ENCODE peak calls at places on chromosomes 3 and 15, in ten cellular contexts. M is activated B cell treated with CpG ODN at 0.5 μM for 24 hours; S is mesothelial cell of epicardium; T is AG04449; J is A549; R is Panc1; H is CD4-positive, alpha-beta T cell; L is cardiac fibroblast; O is endothelial cell; N is osteocyte. W is an unnamed sample.

GRCh38 chr3:18153571-18154173 is 271.5 kb downstream of the SATB1 start:
- DNase-seq in S (no peak), L (peak), J (peak), M (no peak), O (no peak), R (no peak), T (peak), H (no peak), N (no peak), W (no peak)

GRCh38 chr3:113111308-113111707 is 100.0 kb upstream of the BOC start:
- DNase-seq in J (no peak), L (no peak), M (no peak), R (no peak), N (no peak), O (no peak), H (no peak), T (no peak), S (no peak), W (no peak)

GRCh38 chr3:82012775-82013174 is 251.3 kb upstream of the GBE1 start:
- DNase-seq in T (no peak), R (no peak), J (no peak), N (no peak), H (no peak), L (no peak), O (no peak), M (no peak), S (no peak), W (no peak)

GRCh38 chr15:31393441-31394091 is 66.9 kb downstream of the KLF13 start:
- DNase-seq in N (peak), S (no peak), T (no peak), L (no peak), R (no peak), M (no peak), H (no peak), J (no peak), O (no peak), W (no peak)

GRCh38 chr15:36814085-36814484 is 234.7 kb downstream of the CDIN1 start:
- DNase-seq in T (no peak), R (no peak), M (no peak), J (peak), N (no peak), H (no peak), L (peak), O (no peak), S (no peak), W (no peak)

GRCh38 chr15:22961661-22962221 is 18.4 kb downstream of the CYFIP1 start:
- DNase-seq in S (no peak), N (no peak), T (no peak), H (no peak), M (no peak), O (no peak), R (no peak), L (peak), J (no peak), W (no peak)

GRCh38 chr3:149020196-149020838 is 29.0 kb downstream of the GYG1 start:
- DNase-seq in S (no peak), J (no peak), M (no peak), O (no peak), L (peak), N (no peak), H (no peak), R (no peak), T (no peak), W (no peak)

GRCh38 chr3:143608966-143609365 is 239.3 kb downstream of the SLC9A9 start:
- DNase-seq in S (no peak), J (no peak), L (peak), H (no peak), O (no peak), N (no peak), T (peak), R (no peak), M (no peak), W (no peak)

GRCh38 chr3:147007736-147008245 is 398.6 kb downstream of the ZIC4 start:
- DNase-seq in J (no peak), L (no peak), R (no peak), T (no peak), O (no peak), H (no peak), M (no peak), N (no peak), S (no peak), W (no peak)

GRCh38 chr3:14278799-14279705 is 100.4 kb downstream of the LSM3 start:
- DNase-seq in H (no peak), R (no peak), M (no peak), T (no peak), J (no peak), S (no peak), L (peak), N (no peak), O (no peak), W (no peak)

GRCh38 chr15:91941871-91942270 is 88.4 kb downstream of the SLCO3A1 start:
- DNase-seq in J (no peak), R (no peak), N (no peak), H (no peak), S (no peak), M (no peak), O (no peak), L (peak), T (no peak), W (no peak)

GRCh38 chr3:184188080-184188479 is 2.1 kb downstream of the ABCF3 start:
- DNase-seq in R (no peak), S (no peak), O (no peak), M (no peak), J (no peak), H (no peak), N (no peak), L (no peak), T (no peak), W (no peak)

GRCh38 chr3:151305081-151305777 is 11.4 kb downstream of the GPR87 start:
- DNase-seq in N (peak), J (peak), T (peak), M (no peak), S (peak), L (peak), O (peak), R (no peak), H (no peak), W (no peak)

GRCh38 chr15:64842099-64842940 is 605 bp downstream of the PLEKHO2 start:
- DNase-seq in L (peak), H (no peak), M (no peak), R (no peak), T (no peak), N (no peak), O (peak), J (peak), S (no peak), W (no peak)

GRCh38 chr15:52288051-52288942 is 7.3 kb downstream of the MYO5C start:
- DNase-seq in T (no peak), O (no peak), R (peak), J (peak), M (no peak), L (peak), S (no peak), N (peak), H (no peak), W (no peak)

GRCh38 chr3:39900462-39901002 is 91.1 kb downstream of the MYRIP start:
- DNase-seq in T (no peak), L (no peak), M (no peak), N (no peak), J (no peak), O (no peak), S (no peak), H (no peak), R (no peak), W (no peak)

GRCh38 chr3:160755776-160756304 is at the start of gene PPM1L:
- DNase-seq in J (no peak), O (peak), T (no peak), L (peak), N (peak), H (peak), R (no peak), S (peak), M (peak), W (no peak)

GRCh38 chr15:98647774-98648653 is at the start of gene IGF1R:
- DNase-seq in H (peak), L (peak), M (peak), J (peak), R (no peak), T (no peak), S (peak), N (peak), O (peak), W (no peak)

GRCh38 chr3:188486126-188486525 is 332.2 kb downstream of the LPP start:
- DNase-seq in J (no peak), H (no peak), L (no peak), N (no peak), S (no peak), O (no peak), T (no peak), R (no peak), M (no peak), W (no peak)

GRCh38 chr15:72486144-72486543 is 12.0 kb downstream of the ARIH1 start:
- DNase-seq in L (no peak), O (no peak), N (no peak), T (no peak), H (no peak), J (no peak), S (no peak), R (no peak), M (no peak), W (no peak)

GRCh38 chr15:75452968-75453702 is 1.6 kb upstream of the SIN3A start:
- DNase-seq in N (no peak), M (peak), R (no peak), L (peak), H (peak), O (peak), S (peak), J (peak), T (no peak), W (no peak)

GRCh38 chr3:76812649-76813048 is 227.2 kb upstream of the ROBO2 start:
- DNase-seq in M (no peak), N (no peak), O (no peak), H (no peak), S (no peak), L (no peak), T (no peak), J (no peak), R (no peak), W (no peak)

GRCh38 chr15:49570672-49571071 is 49.9 kb downstream of the FAM227B start:
- DNase-seq in R (no peak), N (no peak), J (no peak), H (no peak), S (no peak), M (no peak), L (no peak), O (no peak), T (no peak), W (no peak)

GRCh38 chr3:195914648-195915473 is 6.5 kb upstream of the TNK2 start:
- DNase-seq in M (peak), O (peak), H (peak), T (peak), J (peak), S (peak), L (peak), R (peak), N (peak), W (peak)

GRCh38 chr3:143287403-143287802 is 167.8 kb downstream of the CHST2 start:
- DNase-seq in R (no peak), N (no peak), T (no peak), S (no peak), J (no peak), H (no peak), M (no peak), O (no peak), L (no peak), W (no peak)

GRCh38 chr3:48215876-48216275 is 7.4 kb upstream of the CAMP start:
- DNase-seq in H (no peak), S (no peak), N (no peak), L (peak), M (no peak), O (no peak), R (no peak), T (no peak), J (no peak), W (no peak)

DNA sequence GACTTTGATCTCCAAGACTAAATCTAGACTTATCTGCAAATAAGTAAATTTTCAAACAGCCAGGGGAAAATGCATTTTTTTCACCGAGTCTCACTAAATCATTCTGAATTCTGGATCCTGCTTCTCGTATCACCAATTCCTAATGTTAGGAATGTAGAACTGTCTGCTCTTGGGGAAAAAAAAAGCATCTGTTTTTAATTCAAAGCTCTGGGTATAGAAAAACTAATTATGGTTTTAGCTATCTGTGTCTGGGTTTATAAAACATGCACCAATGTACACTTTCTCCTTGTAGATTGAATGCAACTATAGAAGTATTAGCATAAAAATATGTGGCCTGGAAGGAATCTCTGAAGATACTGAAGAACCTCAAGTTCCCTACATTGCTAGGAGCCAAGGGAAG is 4.8 kb upstream of the CDAN1 start:
- DNase-seq in O (no peak), N (no peak), S (no peak), M (no peak), R (no peak), J (no peak), T (no peak), L (no peak), H (no peak), W (no peak)
- TF ChIP-seq CTCF in O (no peak), N (no peak), S (no peak), M (no peak), R (no peak), J (no peak), T (no peak), L (no peak), H (no peak), W (no peak)

DNA sequence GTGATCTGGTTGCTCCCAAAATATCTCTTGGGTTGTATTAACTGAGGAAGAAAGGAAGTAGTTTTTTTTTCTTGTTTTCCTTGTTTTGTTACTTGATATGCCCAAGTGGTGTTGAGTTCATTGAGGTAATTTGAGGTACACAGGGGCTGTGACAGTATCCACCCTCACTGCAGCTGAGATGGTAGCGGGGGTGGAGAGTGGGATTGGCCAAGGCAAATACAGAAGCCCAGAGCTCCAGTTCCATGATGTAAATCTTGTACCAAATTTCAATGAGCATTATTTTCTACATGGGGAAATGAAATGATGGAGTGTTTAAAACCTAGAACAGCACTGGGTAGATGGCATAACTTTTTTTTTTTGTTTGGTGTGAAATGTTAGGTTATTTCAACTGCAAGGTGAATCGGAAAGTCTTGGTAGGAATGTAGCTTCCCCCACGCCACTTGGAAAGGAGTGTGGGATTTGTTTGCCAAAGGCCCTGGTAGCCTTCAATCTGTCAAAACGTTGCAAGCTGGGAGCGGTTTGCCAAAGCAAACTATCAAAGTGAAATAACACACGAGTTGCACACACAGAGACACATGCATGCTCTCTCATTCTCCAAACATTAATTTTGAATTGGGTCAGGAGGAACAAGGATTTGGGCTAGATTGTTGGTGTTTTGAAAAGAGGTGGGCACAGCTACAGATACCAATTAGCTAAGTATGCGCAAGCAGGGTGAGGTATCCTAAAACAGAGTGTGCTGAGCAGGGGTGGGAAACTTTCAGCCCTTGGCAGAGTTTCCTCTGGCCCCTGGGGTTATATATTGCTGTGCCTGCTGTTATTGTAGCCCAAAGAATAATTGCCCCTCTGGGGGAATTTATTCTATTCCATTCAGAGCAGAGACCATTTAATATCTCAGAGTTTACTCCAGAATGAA is 34.6 kb downstream of the THSD4 start:
- DNase-seq in J (no peak), L (peak), S (no peak), N (no peak), H (no peak), M (no peak), T (no peak), O (no peak), R (no peak), W (no peak)
- TF ChIP-seq CTCF in J (no peak), L (no peak), S (no peak), N (no peak), H (no peak), M (no peak), T (no peak), O (no peak), R (no peak), W (no peak)

DNA sequence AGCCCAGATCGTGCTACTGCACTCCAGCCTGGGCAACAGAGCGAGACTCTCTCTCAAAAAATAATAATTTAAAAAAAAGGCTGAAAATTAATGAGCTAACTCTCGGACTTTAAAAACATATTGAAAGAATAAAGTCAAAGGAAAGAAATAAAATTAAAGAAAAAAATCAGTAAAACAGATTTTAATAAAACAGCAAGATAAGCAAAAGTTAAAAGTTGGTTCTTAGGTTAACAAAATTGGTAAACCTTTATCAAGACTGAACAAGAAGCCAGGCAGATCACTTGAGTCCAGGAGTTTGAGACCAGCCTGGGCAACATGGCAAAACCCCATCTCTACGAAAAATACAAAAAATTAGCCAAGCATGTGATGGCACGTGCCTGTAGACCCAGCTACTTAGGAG is 20.7 kb downstream of the TRPM7 start:
- DNase-seq in R (no peak), O (no peak), L (no peak), J (no peak), S (no peak), H (no peak), M (no peak), N (no peak), T (no peak), W (no peak)
- TF ChIP-seq CTCF in R (no peak), O (no peak), L (no peak), J (no peak), S (no peak), H (no peak), M (no peak), N (no peak), T (no peak), W (no peak)

GRCh38 chr3:101148001-101148400 is 154.8 kb upstream of the ABI3BP start:
- DNase-seq in R (no peak), M (no peak), J (no peak), O (no peak), S (no peak), N (no peak), H (no peak), L (no peak), T (no peak), W (no peak)

GRCh38 chr3:101150504-101150903 is 157.3 kb upstream of the ABI3BP start:
- DNase-seq in J (no peak), N (no peak), S (no peak), L (no peak), T (no peak), M (no peak), O (no peak), R (no peak), H (no peak), W (no peak)

GRCh38 chr3:101149707-101150106 is 156.5 kb upstream of the ABI3BP start:
- DNase-seq in H (no peak), R (no peak), O (no peak), M (no peak), N (no peak), T (no peak), J (no peak), S (no peak), L (no peak), W (no peak)

GRCh38 chr3:101154386-101154785 is 161.2 kb upstream of the ABI3BP start:
- DNase-seq in R (no peak), H (no peak), L (no peak), J (no peak), S (no peak), T (no peak), O (no peak), M (no peak), N (no peak), W (no peak)

DNA sequence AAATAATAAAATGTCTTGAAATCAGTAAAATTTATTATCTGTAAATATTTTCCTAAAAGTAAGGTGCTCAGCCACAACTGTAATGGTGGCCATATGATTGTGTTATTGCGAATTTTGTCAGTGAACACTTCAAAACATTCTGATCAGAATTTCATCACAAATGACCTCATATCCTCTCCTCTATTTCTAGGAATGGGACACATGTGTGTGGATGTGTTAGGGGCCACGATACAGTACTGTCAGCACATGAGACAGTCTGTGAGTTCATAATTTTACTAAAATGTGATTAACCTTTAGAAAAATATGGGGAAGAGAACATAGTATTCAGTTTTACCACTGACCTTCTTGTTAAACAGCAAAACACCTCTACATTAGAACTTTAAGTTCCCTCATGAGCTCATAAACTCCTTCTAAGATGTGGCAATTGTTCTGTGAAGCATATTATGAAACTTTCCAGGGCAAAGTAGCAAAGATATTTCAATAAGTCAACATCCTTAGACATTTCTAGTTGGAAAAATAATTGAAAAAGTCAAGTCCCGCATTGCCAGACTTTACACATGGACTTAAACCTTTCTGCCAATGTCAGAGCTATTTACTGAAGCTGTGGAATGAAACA is 158.2 kb upstream of the ABI3BP start:
- DNase-seq in R (no peak), T (no peak), L (peak), M (no peak), S (no peak), J (no peak), H (no peak), O (no peak), N (no peak), W (no peak)
- TF ChIP-seq CTCF in R (no peak), T (no peak), L (no peak), M (no peak), S (no peak), J (no peak), H (no peak), O (no peak), N (no peak), W (no peak)

GRCh38 chr3:134613006-134613520 is 37.8 kb downstream of the KY start:
- DNase-seq in O (no peak), S (no peak), R (no peak), J (no peak), T (no peak), L (no peak), M (no peak), N (peak), H (no peak), W (no peak)
- TF ChIP-seq CTCF in O (no peak), S (no peak), R (no peak), J (no peak), T (no peak), L (no peak), M (no peak), N (no peak), H (no peak), W (no peak)

DNA sequence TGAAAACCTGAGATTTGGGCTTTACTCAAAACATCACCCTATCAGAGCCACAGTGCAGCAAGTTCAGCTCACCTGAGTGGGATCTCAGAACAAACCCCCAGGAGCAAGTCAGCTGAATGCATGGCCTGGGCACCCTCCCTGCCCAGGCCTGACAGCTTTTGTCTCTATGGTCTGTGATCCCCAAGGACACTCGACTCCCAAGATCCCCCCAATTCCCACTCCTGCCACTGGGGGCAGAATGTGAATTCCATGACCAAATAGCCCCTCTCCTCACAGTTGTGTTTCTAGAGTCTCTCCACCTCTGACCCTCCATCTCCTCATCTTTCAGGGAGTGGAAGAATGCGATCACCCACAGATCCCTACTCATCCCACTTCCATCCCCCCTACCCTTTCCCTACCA is 58.9 kb downstream of the ZNF445 start:
- DNase-seq in O (peak), H (no peak), M (no peak), R (no peak), S (no peak), T (no peak), N (peak), L (no peak), J (no peak), W (no peak)
- TF ChIP-seq CTCF in O (peak), H (no peak), M (no peak), R (no peak), S (peak), T (no peak), N (no peak), L (peak), J (no peak), W (no peak)